ENCODE peak calls at places on chromosome 21, in four cellular contexts. Q is H1, V is GM12878, B is HepG2. W is an unnamed sample.

GRCh38 chr21:15688809-15689208 is 41.0 kb upstream of the USP25 start:
- DNase-seq in Q (no peak), V (no peak), B (no peak), W (no peak)

GRCh38 chr21:35111531-35111930 is 62.4 kb upstream of the RUNX1 start:
- DNase-seq in Q (no peak), V (no peak), B (no peak), W (no peak)

GRCh38 chr21:39633043-39633442 is 20.3 kb downstream of the B3GALT5 start:
- DNase-seq in Q (no peak), V (no peak), B (no peak), W (no peak)

GRCh38 chr21:39911286-39911685 is 44.0 kb downstream of the PCP4 start:
- DNase-seq in Q (no peak), V (no peak), B (no peak), W (no peak)

GRCh38 chr21:38878394-38879179 is 72.9 kb downstream of the ETS2 start:
- DNase-seq in Q (no peak), V (no peak), B (no peak), W (no peak)

GRCh38 chr21:20020032-20020431 is 978.2 kb upstream of the NCAM2 start:
- DNase-seq in Q (no peak), V (no peak), B (no peak), W (no peak)

GRCh38 chr21:45149021-45149420 is 74.6 kb downstream of the ADARB1 start:
- DNase-seq in Q (no peak), V (no peak), B (no peak), W (no peak)

GRCh38 chr21:40269239-40269638 is 402.0 kb downstream of the PCP4 start:
- DNase-seq in Q (no peak), V (no peak), B (no peak), W (no peak)

GRCh38 chr21:31184462-31184861 is 146.2 kb upstream of the KRTAP19-8 start:
- DNase-seq in Q (no peak), V (no peak), B (no peak), W (no peak)

GRCh38 chr21:37159053-37159776 is 86.2 kb downstream of the TTC3 start:
- DNase-seq in Q (no peak), V (peak; percentile 42), B (no peak), W (no peak)

GRCh38 chr21:35908311-35909078 is 151.8 kb downstream of the SETD4 start:
- DNase-seq in Q (no peak), V (no peak), B (no peak), W (no peak)

GRCh38 chr21:30102881-30103280 is 63.7 kb downstream of the CLDN17 start:
- DNase-seq in Q (no peak), V (no peak), B (no peak), W (peak; percentile 43)

GRCh38 chr21:40053007-40053406 is 185.8 kb downstream of the PCP4 start:
- DNase-seq in Q (no peak), V (no peak), B (no peak), W (no peak)

GRCh38 chr21:26449161-26449560 is 123.9 kb downstream of the CYYR1 start:
- DNase-seq in Q (no peak), V (no peak), B (no peak), W (no peak)

GRCh38 chr21:36694041-36694515 is 4.8 kb upstream of the SIM2 start:
- DNase-seq in Q (no peak), V (no peak), B (no peak), W (no peak)

GRCh38 chr21:35658242-35658641 is 402.1 kb downstream of the SETD4 start:
- DNase-seq in Q (no peak), V (no peak), B (no peak), W (no peak)

GRCh38 chr21:37986751-37987399 is 70.6 kb upstream of the KCNJ6 start:
- DNase-seq in Q (no peak), V (no peak), B (no peak), W (no peak)

GRCh38 chr21:34282223-34282622 is 81.6 kb upstream of the KCNE2 start:
- DNase-seq in Q (no peak), V (no peak), B (no peak), W (no peak)

GRCh38 chr21:20004353-20004752 is 993.9 kb upstream of the NCAM2 start:
- DNase-seq in Q (no peak), V (no peak), B (no peak), W (no peak)

GRCh38 chr21:15706686-15707085 is 23.1 kb upstream of the USP25 start:
- DNase-seq in Q (no peak), V (no peak), B (no peak), W (no peak)

GRCh38 chr21:21175798-21176334 is 177.7 kb downstream of the NCAM2 start:
- DNase-seq in Q (no peak), V (no peak), B (no peak), W (no peak)

GRCh38 chr21:15224346-15225086 is 159.7 kb upstream of the NRIP1 start:
- DNase-seq in Q (no peak), V (no peak), B (no peak), W (no peak)

GRCh38 chr21:23861908-23862504 is 1745.3 kb downstream of the MRPL39 start:
- DNase-seq in Q (no peak), V (no peak), B (no peak), W (no peak)

GRCh38 chr21:37614351-37614875 is 247.8 kb downstream of the DYRK1A start:
- DNase-seq in Q (no peak), V (no peak), B (no peak), W (no peak)

GRCh38 chr21:36699546-36700294 is 805 bp downstream of the SIM2 start:
- DNase-seq in Q (no peak), V (no peak), B (no peak), W (no peak)

GRCh38 chr21:25273945-25274344 is 333.3 kb downstream of the MRPL39 start:
- DNase-seq in Q (no peak), V (no peak), B (no peak), W (no peak)

GRCh38 chr21:34707876-34708325 is 39.1 kb downstream of the CLIC6 start:
- DNase-seq in Q (no peak), V (peak; percentile 66), B (no peak), W (no peak)

GRCh38 chr21:37266515-37267221 is 466 bp downstream of the VPS26C start:
- DNase-seq in Q (no peak), V (no peak), B (peak; percentile 27), W (peak; percentile 35)

GRCh38 chr21:34908424-34909055 is 140.6 kb downstream of the RUNX1 start:
- DNase-seq in Q (no peak), V (no peak), B (peak; percentile 90), W (no peak)

GRCh38 chr21:27476696-27477095 is 509.8 kb upstream of the ADAMTS5 start:
- DNase-seq in Q (no peak), V (no peak), B (no peak), W (no peak)

GRCh38 chr21:45055861-45056260 is 18.5 kb upstream of the ADARB1 start:
- DNase-seq in Q (no peak), V (no peak), B (no peak), W (no peak)

GRCh38 chr21:45478115-45478801 is 64.0 kb downstream of the SLC19A1 start:
- DNase-seq in Q (peak; percentile 49), V (no peak), B (peak; percentile 48), W (peak; percentile 59)

GRCh38 chr21:28979092-28979491 is 13.6 kb downstream of the LTN1 start:
- DNase-seq in Q (no peak), V (no peak), B (no peak), W (no peak)
- H3K36me3 ChIP-seq in Q (peaks cover 27% of the 10 kb centered on the region), V (peaks cover 28% of the 10 kb centered on the region), B (peaks cover 60% of the 10 kb centered on the region), W (peaks cover 78% of the 10 kb centered on the region)

GRCh38 chr21:46483300-46484295 is 24.9 kb downstream of the DIP2A start:
- DNase-seq in Q (no peak), V (no peak), B (no peak), W (no peak)
- TF ChIP-seq SUZ12 in Q (no peak), V (no peak), B (no peak), W (no peak)

GRCh38 chr21:41933259-41934079 is 20.3 kb downstream of the C2CD2 start:
- DNase-seq in Q (no peak), V (no peak), B (no peak), W (no peak)
- H3K4me1 ChIP-seq in Q (peaks cover 2% of the 10 kb centered on the region), V (peaks cover 17% of the 10 kb centered on the region), B (peaks cover 38% of the 10 kb centered on the region), W (peaks cover 26% of the 10 kb centered on the region)

DNA sequence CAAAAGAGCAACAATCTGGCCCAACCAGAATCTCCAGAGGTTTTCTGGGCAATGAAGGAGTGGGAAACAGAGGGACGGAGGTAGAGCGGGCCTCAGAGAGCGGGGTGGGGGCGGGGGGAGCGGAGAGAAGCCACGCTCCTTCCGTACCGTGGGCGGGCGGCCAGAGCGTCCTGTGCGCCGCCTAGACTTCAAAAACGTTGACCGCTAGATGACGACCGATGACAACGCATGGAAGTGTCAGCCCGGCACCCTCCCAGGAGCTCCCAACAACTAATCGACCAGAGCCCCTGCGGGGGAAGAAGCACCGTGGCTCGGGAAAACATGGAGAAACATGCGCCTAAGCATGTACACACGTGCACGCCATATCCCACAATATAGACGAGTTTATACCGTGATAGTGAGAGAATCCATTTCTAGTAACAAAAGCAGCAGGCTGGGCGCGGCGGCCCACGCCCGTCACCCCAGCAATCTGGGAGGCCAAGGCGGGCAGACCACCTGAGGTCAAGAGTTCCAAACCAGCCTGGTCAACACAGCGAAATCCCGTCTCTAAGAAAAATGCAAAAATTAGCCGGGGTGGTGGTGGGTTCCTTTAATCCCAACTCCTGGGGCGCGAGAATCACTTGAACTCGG is 131.9 kb downstream of the LIPI start:
- DNase-seq in Q (no peak), V (no peak), B (no peak), W (no peak)
- H3K36me3 ChIP-seq in Q (no peaks in the 10 kb centered on the region), V (no peaks in the 10 kb centered on the region), B (no peaks in the 10 kb centered on the region), W (peaks cover 25% of the 10 kb centered on the region)

DNA sequence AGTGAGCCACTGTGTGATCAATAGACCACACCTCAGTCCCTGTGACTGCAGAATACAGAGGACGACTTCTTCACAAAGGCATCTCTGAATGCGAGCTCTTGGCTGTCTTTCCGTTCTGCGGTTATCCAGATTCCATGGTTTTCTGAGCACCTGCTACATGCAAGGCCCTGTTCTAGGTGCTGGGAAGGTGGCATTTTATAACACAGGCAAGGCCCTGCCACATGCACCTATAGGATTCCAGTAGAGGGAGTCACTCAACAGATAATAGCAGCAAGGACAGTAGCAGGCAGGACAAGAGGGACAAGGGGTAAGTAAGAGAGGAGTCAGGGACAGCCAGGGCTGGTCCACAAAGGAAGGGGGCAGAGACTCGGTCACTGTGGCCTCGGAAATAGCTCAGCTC is 9.0 kb downstream of the URB1 start:
- DNase-seq in Q (no peak), V (no peak), B (peak; percentile 25), W (no peak)
- TF ChIP-seq SUZ12 in Q (no peak), V (no peak), B (no peak), W (no peak)

GRCh38 chr21:43923391-43923790 is 58.4 kb downstream of the AGPAT3 start:
- DNase-seq in Q (no peak), V (no peak), B (no peak), W (no peak)
- H3K4me1 ChIP-seq in Q (peaks cover 8% of the 10 kb centered on the region), V (peaks cover 27% of the 10 kb centered on the region), B (peaks cover 61% of the 10 kb centered on the region), W (peaks cover 39% of the 10 kb centered on the region)

W was measured in NT2/D1.